ENCODE peak calls at places on chromosomes 3 and 15, in four cellular contexts. N is neuronal stem cell, U is IMR-90, M is H9. R is an unnamed sample.

GRCh38 chr3:31819441-31819840 is 161.6 kb downstream of the OSBPL10 start:
- DNase-seq in N (no peak), M (no peak), U (no peak), R (no peak)

GRCh38 chr15:74302821-74303359 is 64.6 kb downstream of the CYP11A1 start:
- DNase-seq in M (peak; percentile 85), N (no peak), U (no peak), R (peak; percentile 77)

GRCh38 chr3:115989927-115990326 is 366.6 kb downstream of the GAP43 start:
- DNase-seq in M (no peak), U (peak; percentile 90), N (no peak), R (no peak)

GRCh38 chr3:38651153-38651789 is 1.8 kb upstream of the SCN5A start:
- DNase-seq in N (peak; percentile 75), U (peak; percentile 52), M (peak; percentile 88), R (peak; percentile 83)

GRCh38 chr3:71672302-71672701 is 52.9 kb downstream of the EIF4E3 start:
- DNase-seq in U (no peak), N (no peak), M (no peak), R (no peak)

GRCh38 chr15:34721802-34722795 is 32.7 kb downstream of the GJD2 start:
- DNase-seq in U (peak; percentile 40), N (peak; percentile 75), M (peak; percentile 73), R (peak; percentile 67)

GRCh38 chr3:102165367-102165766 is 269.4 kb upstream of the ZPLD1 start:
- DNase-seq in U (peak; percentile 63), M (no peak), N (no peak), R (no peak)

GRCh38 chr3:107987036-107987557 is 103.7 kb downstream of the CD47 start:
- DNase-seq in U (peak; percentile 98), N (no peak), M (no peak), R (no peak)

GRCh38 chr15:49988766-49989165 is 130.3 kb downstream of the ATP8B4 start:
- DNase-seq in M (no peak), N (no peak), U (no peak), R (no peak)

GRCh38 chr3:29925150-29925549 is 644.3 kb downstream of the RBMS3 start:
- DNase-seq in N (no peak), U (peak; percentile 22), M (no peak), R (no peak)

GRCh38 chr3:155049959-155050358 is 30.2 kb upstream of the MME start:
- DNase-seq in U (no peak), M (no peak), N (no peak), R (no peak)
- H3K4ac ChIP-seq in U (no peak overlapping the region), M (no peak overlapping the region), N (no peak overlapping the region), R (no peak overlapping the region)

GRCh38 chr3:13305623-13306022 is 114.5 kb downstream of the NUP210 start:
- DNase-seq in N (no peak), U (no peak), M (no peak), R (no peak)

GRCh38 chr3:13307041-13307440 is 113.1 kb downstream of the NUP210 start:
- DNase-seq in N (no peak), U (no peak), M (no peak), R (no peak)

GRCh38 chr3:13313813-13314212 is 106.3 kb downstream of the NUP210 start:
- DNase-seq in U (no peak), N (no peak), M (no peak), R (no peak)

GRCh38 chr3:13308406-13308805 is 111.7 kb downstream of the NUP210 start:
- DNase-seq in M (peak; percentile 86), U (peak; percentile 38), N (peak; percentile 23), R (peak; percentile 85)

DNA sequence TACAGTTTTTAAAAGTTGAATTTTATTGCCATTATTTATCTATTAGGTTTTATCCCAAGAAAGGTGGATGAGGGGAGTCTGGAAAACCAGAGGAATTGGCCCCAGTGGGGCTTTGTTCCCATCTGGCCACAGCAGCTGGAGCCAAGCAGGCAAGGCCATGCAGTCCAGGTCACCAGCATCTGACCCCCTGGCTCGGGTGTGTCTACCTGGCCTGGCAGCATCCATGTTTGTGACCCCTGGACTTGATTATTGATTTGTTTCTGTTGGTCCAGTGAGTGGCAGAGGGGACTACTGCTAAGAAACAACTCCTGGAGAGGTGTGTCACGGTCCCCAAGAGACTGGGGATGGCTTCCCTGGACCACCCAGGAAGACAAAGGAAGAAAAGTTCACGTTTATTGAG is 111.1 kb downstream of the NUP210 start:
- DNase-seq in N (no peak), M (no peak), U (no peak), R (no peak)
- H3K23ac ChIP-seq in N (no peak overlapping the region), M (no peak overlapping the region), U (no peak overlapping the region), R (no peak overlapping the region)

DNA sequence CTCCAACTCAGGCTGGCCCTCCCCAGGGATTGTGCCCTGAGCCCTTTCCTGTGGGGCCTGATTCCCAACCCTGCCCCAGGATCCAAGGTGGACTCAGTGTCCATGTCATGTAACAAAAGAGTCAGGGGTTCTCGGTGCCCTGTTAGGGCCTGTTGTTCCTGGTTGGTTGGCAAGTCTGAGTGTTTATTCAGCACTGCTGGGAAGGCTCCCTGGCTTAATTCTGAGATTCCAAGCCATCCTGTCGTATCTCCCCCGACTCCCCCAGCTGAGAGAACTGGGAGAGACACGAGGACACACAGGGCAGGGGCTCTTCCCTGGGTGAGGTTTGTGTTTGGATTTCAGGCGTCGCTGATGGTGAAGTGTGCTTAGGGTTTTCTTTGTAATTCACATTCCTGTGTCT is 78.3 kb downstream of the EEFSEC start:
- DNase-seq in M (peak; percentile 19), U (peak; percentile 11), N (no peak), R (no peak)
- H3K4ac ChIP-seq in M (no peak overlapping the region), U (peak overlapping the region; percentile 35), N (no peak overlapping the region), R (no peak overlapping the region)

GRCh38 chr15:22838292-22839042 is at the start of gene NIPA2:
- DNase-seq in M (peak; percentile 99), N (peak; percentile 99), U (peak; percentile 97), R (peak; percentile 98)

GRCh38 chr15:22844421-22845288 is 6.2 kb downstream of the NIPA2 start:
- DNase-seq in U (no peak), N (no peak), M (no peak), R (no peak)

DNA sequence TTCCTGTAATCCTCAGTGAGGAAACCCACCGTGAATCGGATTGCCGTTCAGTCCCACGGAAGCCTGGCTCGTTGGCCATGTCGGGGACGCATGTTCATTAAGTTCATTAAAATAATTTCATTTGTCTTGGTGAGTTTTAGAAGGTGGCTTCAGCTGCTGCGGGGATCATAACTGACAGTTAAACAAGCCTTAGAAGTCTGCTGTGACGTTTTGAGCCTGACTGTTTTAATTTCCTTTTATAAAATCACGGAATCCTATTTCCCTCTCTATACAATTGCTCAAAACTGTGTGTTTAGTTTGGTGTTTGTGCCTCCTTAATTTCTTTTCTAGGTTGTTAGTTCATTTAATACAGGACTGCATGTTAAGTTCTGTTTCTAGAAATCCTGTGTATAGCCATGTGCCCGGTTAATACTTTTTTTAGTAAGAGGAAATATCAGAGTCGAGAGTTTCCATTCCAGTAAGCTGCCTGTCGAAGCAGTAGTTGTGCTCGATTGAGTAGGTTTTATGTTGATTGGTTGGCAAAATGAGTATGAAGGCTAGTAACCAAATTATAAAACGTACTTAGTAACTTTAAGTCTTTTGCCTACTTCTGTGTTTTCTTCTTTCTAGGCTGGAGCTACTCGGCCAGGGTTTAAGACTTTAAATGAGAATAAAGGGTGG is 710 bp downstream of the NIPA2 start:
- DNase-seq in M (no peak), N (no peak), U (no peak), R (no peak)
- H3K23ac ChIP-seq in M (no peak overlapping the region), N (no peak overlapping the region), U (peak overlapping the region; percentile 84), R (peak overlapping the region; percentile 45)

GRCh38 chr3:179673522-179673921 is 20.7 kb downstream of the USP13 start:
- DNase-seq in M (no peak), U (no peak), N (no peak), R (no peak)
- H3K4ac ChIP-seq in M (no peak overlapping the region), U (no peak overlapping the region), N (no peak overlapping the region), R (no peak overlapping the region)

GRCh38 chr3:98596087-98596486 is 2.7 kb upstream of the CPOX start:
- DNase-seq in M (no peak), N (no peak), U (no peak), R (no peak)
- H3K23ac ChIP-seq in M (no peak overlapping the region), N (no peak overlapping the region), U (no peak overlapping the region), R (no peak overlapping the region)

DNA sequence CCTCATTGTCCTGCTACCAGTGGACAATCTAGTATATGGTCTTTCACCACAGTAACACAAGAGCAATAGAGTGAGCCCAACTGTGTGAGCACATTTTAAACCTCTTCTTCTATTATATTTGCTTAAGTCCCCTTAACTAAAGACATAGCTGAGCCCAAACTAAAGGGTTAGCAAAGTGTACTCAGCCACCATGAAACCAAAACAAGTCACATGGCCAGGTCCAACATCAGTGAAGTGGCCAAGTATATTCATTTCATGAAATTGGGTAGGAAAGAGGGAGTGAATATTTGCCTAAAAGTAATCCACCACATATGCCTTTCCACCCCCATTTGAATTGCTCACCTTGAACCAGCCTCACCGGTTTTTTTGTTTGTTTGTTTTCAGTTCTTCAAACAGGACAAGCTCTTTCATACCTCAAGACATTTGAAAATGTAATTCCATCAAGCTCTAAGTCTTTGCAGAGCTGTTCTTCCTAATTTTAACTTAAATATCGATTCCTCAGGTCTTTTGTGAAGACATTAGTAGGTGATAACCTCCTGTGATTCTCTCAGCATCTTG is 327.0 kb upstream of the SEMA6D start:
- DNase-seq in M (no peak), N (no peak), U (no peak), R (no peak)
- H3K4ac ChIP-seq in M (no peak overlapping the region), N (no peak overlapping the region), U (no peak overlapping the region), R (no peak overlapping the region)